ENCODE peak calls at places on chromosomes 16 and 17, in six cellular contexts. One of them, this sample, is unnamed.

GRCh38 chr16:24848065-24848464 is 2.3 kb downstream of the SLC5A11 start:
- DNase-seq in activated naive CD4-positive, alpha-beta T cell treated with Interleukin-2 at 50 U/mL for 16 hours: no peak
- DNase-seq in hepatic stellate cell: peak; percentile 54
- DNase-seq in astrocyte: peak; percentile 69
- DNase-seq in stimulated activated CD8-positive, alpha-beta memory T cell treated with anti-CD3 and anti-CD28 coated beads, Interleukin-2, amount 100 ng/mL, for 1 hour: no peak
- DNase-seq in HT-29: peak; percentile 21
- DNase-seq in this sample: no peak

GRCh38 chr16:31427441-31428276 is 501 bp downstream of the COX6A2 start:
- DNase-seq in activated naive CD4-positive, alpha-beta T cell treated with Interleukin-2 at 50 U/mL for 16 hours: peak; percentile 60
- DNase-seq in astrocyte: no peak
- DNase-seq in HT-29: no peak
- DNase-seq in stimulated activated CD8-positive, alpha-beta memory T cell treated with anti-CD3 and anti-CD28 coated beads, Interleukin-2, amount 100 ng/mL, for 1 hour: peak; percentile 42
- DNase-seq in hepatic stellate cell: peak; percentile 83
- DNase-seq in this sample: peak; percentile 88

GRCh38 chr16:4465977-4466779 is 8.2 kb downstream of the NMRAL1 start:
- DNase-seq in activated naive CD4-positive, alpha-beta T cell treated with Interleukin-2 at 50 U/mL for 16 hours: peak; percentile 77
- DNase-seq in hepatic stellate cell: peak; percentile 70
- DNase-seq in stimulated activated CD8-positive, alpha-beta memory T cell treated with anti-CD3 and anti-CD28 coated beads, Interleukin-2, amount 100 ng/mL, for 1 hour: peak; percentile 50
- DNase-seq in astrocyte: no peak
- DNase-seq in HT-29: no peak
- DNase-seq in this sample: peak; percentile 85

GRCh38 chr17:38358586-38359513 is 7.2 kb downstream of the SOCS7 start:
- DNase-seq in activated naive CD4-positive, alpha-beta T cell treated with Interleukin-2 at 50 U/mL for 16 hours: no peak
- DNase-seq in astrocyte: peak; percentile 18
- DNase-seq in hepatic stellate cell: no peak
- DNase-seq in stimulated activated CD8-positive, alpha-beta memory T cell treated with anti-CD3 and anti-CD28 coated beads, Interleukin-2, amount 100 ng/mL, for 1 hour: no peak
- DNase-seq in HT-29: no peak
- DNase-seq in this sample: no peak

GRCh38 chr16:3283525-3284447 is 495 bp downstream of the ZNF263 start:
- DNase-seq in stimulated activated CD8-positive, alpha-beta memory T cell treated with anti-CD3 and anti-CD28 coated beads, Interleukin-2, amount 100 ng/mL, for 1 hour: no peak
- DNase-seq in astrocyte: no peak
- DNase-seq in HT-29: peak; percentile 19
- DNase-seq in hepatic stellate cell: no peak
- DNase-seq in activated naive CD4-positive, alpha-beta T cell treated with Interleukin-2 at 50 U/mL for 16 hours: no peak
- DNase-seq in this sample: no peak

GRCh38 chr16:88856122-88856827 is 472 bp downstream of the GALNS start:
- DNase-seq in HT-29: no peak
- DNase-seq in hepatic stellate cell: no peak
- DNase-seq in activated naive CD4-positive, alpha-beta T cell treated with Interleukin-2 at 50 U/mL for 16 hours: no peak
- DNase-seq in stimulated activated CD8-positive, alpha-beta memory T cell treated with anti-CD3 and anti-CD28 coated beads, Interleukin-2, amount 100 ng/mL, for 1 hour: no peak
- DNase-seq in astrocyte: no peak
- DNase-seq in this sample: peak; percentile 69

GRCh38 chr17:4815043-4815675 is 8.2 kb downstream of the PLD2 start:
- DNase-seq in activated naive CD4-positive, alpha-beta T cell treated with Interleukin-2 at 50 U/mL for 16 hours: no peak
- DNase-seq in HT-29: peak; percentile 56
- DNase-seq in hepatic stellate cell: no peak
- DNase-seq in stimulated activated CD8-positive, alpha-beta memory T cell treated with anti-CD3 and anti-CD28 coated beads, Interleukin-2, amount 100 ng/mL, for 1 hour: no peak
- DNase-seq in astrocyte: no peak
- DNase-seq in this sample: no peak

GRCh38 chr16:57372372-57373116 is at the start of gene CX3CL1:
- DNase-seq in astrocyte: peak; percentile 59
- DNase-seq in stimulated activated CD8-positive, alpha-beta memory T cell treated with anti-CD3 and anti-CD28 coated beads, Interleukin-2, amount 100 ng/mL, for 1 hour: no peak
- DNase-seq in hepatic stellate cell: peak; percentile 71
- DNase-seq in activated naive CD4-positive, alpha-beta T cell treated with Interleukin-2 at 50 U/mL for 16 hours: no peak
- DNase-seq in HT-29: peak; percentile 46
- DNase-seq in this sample: no peak

GRCh38 chr16:716250-716607 is 1.3 kb downstream of the METRN start:
- DNase-seq in HT-29: peak; percentile 60
- DNase-seq in stimulated activated CD8-positive, alpha-beta memory T cell treated with anti-CD3 and anti-CD28 coated beads, Interleukin-2, amount 100 ng/mL, for 1 hour: no peak
- DNase-seq in activated naive CD4-positive, alpha-beta T cell treated with Interleukin-2 at 50 U/mL for 16 hours: no peak
- DNase-seq in astrocyte: peak; percentile 29
- DNase-seq in hepatic stellate cell: no peak
- DNase-seq in this sample: no peak

GRCh38 chr17:69046130-69046807 is 14.5 kb downstream of the ABCA9 start:
- DNase-seq in astrocyte: no peak
- DNase-seq in activated naive CD4-positive, alpha-beta T cell treated with Interleukin-2 at 50 U/mL for 16 hours: no peak
- DNase-seq in hepatic stellate cell: no peak
- DNase-seq in HT-29: no peak
- DNase-seq in stimulated activated CD8-positive, alpha-beta memory T cell treated with anti-CD3 and anti-CD28 coated beads, Interleukin-2, amount 100 ng/mL, for 1 hour: no peak
- DNase-seq in this sample: no peak

This sample was measured in activated effector memory CD4-positive, alpha-beta T cell treated with anti-CD3 and anti-CD28 coated beads, Interleukin-2, amount 50 U/mL, for 16 hours.